ENCODE peak calls at places on chromosomes 4 and X, in four cellular contexts. One of them, this sample, is unnamed.

GRCh38 chr4:1164956-1165545 is 7.3 kb downstream of the SPON2 start:
- DNase-seq in GM12878: no peak
- DNase-seq in SK-N-SH: no peak
- DNase-seq in WTC11: no peak
- DNase-seq in this sample: no peak

GRCh38 chr4:119652978-119653377 is 24.4 kb upstream of the PDE5A start:
- DNase-seq in GM12878: no peak
- DNase-seq in SK-N-SH: no peak
- DNase-seq in WTC11: no peak
- DNase-seq in this sample: no peak

GRCh38 chrX:107894038-107894437 is 68.4 kb downstream of the MID2 start:
- DNase-seq in GM12878: peak
- DNase-seq in SK-N-SH: peak
- DNase-seq in WTC11: no peak
- DNase-seq in this sample: peak

GRCh38 chr4:86927843-86928395 is 6.9 kb upstream of the AFF1 start:
- DNase-seq in GM12878: no peak
- DNase-seq in SK-N-SH: no peak
- DNase-seq in WTC11: no peak
- DNase-seq in this sample: no peak

GRCh38 chrX:41336447-41336846 is 2.5 kb downstream of the DDX3X start:
- DNase-seq in GM12878: no peak
- DNase-seq in SK-N-SH: no peak
- DNase-seq in WTC11: no peak
- DNase-seq in this sample: no peak

GRCh38 chrX:15674514-15674898 is 9.9 kb upstream of the CLTRN start:
- DNase-seq in GM12878: peak
- DNase-seq in SK-N-SH: peak
- DNase-seq in WTC11: peak
- DNase-seq in this sample: peak

GRCh38 chr4:141580523-141580922 is 55.9 kb upstream of the IL15 start:
- DNase-seq in GM12878: no peak
- DNase-seq in SK-N-SH: no peak
- DNase-seq in WTC11: no peak
- DNase-seq in this sample: no peak

GRCh38 chr4:825969-826330 is at the start of gene CPLX1:
- DNase-seq in GM12878: no peak
- DNase-seq in SK-N-SH: peak
- DNase-seq in WTC11: peak
- DNase-seq in this sample: peak

GRCh38 chr4:149719806-149720205 is 95.8 kb downstream of the IQCM start:
- DNase-seq in GM12878: no peak
- DNase-seq in SK-N-SH: no peak
- DNase-seq in WTC11: no peak
- DNase-seq in this sample: no peak

GRCh38 chrX:27186671-27187070 is 276.5 kb downstream of the PPP4R3C start:
- DNase-seq in GM12878: peak
- DNase-seq in SK-N-SH: peak
- DNase-seq in WTC11: peak
- DNase-seq in this sample: peak

GRCh38 chrX:74924449-74925209 is 623 bp downstream of the NEXMIF start:
- DNase-seq in GM12878: no peak
- DNase-seq in SK-N-SH: peak
- DNase-seq in WTC11: peak
- DNase-seq in this sample: no peak

DNA sequence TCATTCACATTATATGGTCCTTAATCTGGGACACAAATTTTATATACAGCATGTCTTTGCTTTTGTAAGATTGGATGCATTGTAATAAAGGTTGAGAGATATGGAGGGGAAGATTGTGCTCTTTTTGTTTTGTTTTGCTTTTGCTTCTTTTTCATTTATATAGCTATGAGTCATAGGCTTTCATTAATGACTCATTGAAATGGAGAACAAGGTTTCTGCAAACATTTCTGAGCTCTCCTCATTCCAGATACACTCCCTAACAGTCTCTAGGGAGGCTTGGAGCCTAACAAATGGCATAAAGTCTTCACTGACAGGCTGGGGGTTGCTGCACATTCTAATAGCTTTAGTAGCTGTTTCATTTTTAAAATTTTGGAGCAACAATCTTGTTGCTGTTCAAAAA is 21.4 kb downstream of the PCDH18 start:
- DNase-seq in GM12878: no peak
- DNase-seq in SK-N-SH: no peak
- DNase-seq in WTC11: no peak
- DNase-seq in this sample: no peak
- TF ChIP-seq USF1 in GM12878: no peak
- TF ChIP-seq USF1 in SK-N-SH: no peak
- TF ChIP-seq USF1 in WTC11: no peak
- TF ChIP-seq USF1 in this sample: no peak

GRCh38 chr4:111326450-111326849 is 703.6 kb upstream of the PITX2 start:
- DNase-seq in GM12878: no peak
- DNase-seq in SK-N-SH: no peak
- DNase-seq in WTC11: no peak
- DNase-seq in this sample: no peak

GRCh38 chr4:111334356-111334755 is 711.5 kb upstream of the PITX2 start:
- DNase-seq in GM12878: no peak
- DNase-seq in SK-N-SH: no peak
- DNase-seq in WTC11: no peak
- DNase-seq in this sample: no peak

GRCh38 chr4:111330786-111331185 is 707.9 kb upstream of the PITX2 start:
- DNase-seq in GM12878: no peak
- DNase-seq in SK-N-SH: no peak
- DNase-seq in WTC11: no peak
- DNase-seq in this sample: no peak
- TF ChIP-seq USF1 in GM12878: no peak
- TF ChIP-seq USF1 in SK-N-SH: no peak
- TF ChIP-seq USF1 in WTC11: no peak
- TF ChIP-seq USF1 in this sample: no peak

GRCh38 chr4:95045429-95045828 is 287.7 kb downstream of the BMPR1B start:
- DNase-seq in GM12878: no peak
- DNase-seq in SK-N-SH: no peak
- DNase-seq in WTC11: no peak
- DNase-seq in this sample: no peak

GRCh38 chr4:95050980-95051688 is 293.4 kb downstream of the BMPR1B start:
- DNase-seq in GM12878: no peak
- DNase-seq in SK-N-SH: no peak
- DNase-seq in WTC11: peak
- DNase-seq in this sample: no peak

GRCh38 chr4:95049838-95050237 is 292.1 kb downstream of the BMPR1B start:
- DNase-seq in GM12878: no peak
- DNase-seq in SK-N-SH: no peak
- DNase-seq in WTC11: no peak
- DNase-seq in this sample: no peak

GRCh38 chr4:95051689-95052026 is 293.9 kb downstream of the BMPR1B start:
- DNase-seq in GM12878: no peak
- DNase-seq in SK-N-SH: no peak
- DNase-seq in WTC11: no peak
- DNase-seq in this sample: no peak

DNA sequence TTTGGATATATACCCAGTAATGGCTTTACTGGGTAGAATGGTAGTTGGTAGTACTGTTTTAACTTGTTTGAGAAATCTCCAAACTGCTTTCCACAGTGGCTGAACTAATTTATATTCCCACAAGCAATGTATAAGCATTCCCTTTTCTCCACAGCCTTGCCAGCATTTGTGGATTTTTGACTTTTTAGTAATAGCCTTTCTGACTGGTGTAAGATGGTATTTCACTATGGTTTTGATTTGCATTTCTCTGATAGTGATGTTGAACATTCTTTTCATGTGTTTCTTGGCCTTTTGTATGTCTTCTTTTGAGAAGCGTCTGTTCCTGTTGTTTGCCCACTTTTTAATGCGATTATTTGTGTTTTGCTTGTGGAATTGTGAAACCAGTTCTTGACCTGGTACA is 290.5 kb downstream of the BMPR1B start:
- DNase-seq in GM12878: no peak
- DNase-seq in SK-N-SH: no peak
- DNase-seq in WTC11: no peak
- DNase-seq in this sample: no peak
- TF ChIP-seq USF1 in GM12878: no peak
- TF ChIP-seq USF1 in SK-N-SH: no peak
- TF ChIP-seq USF1 in WTC11: no peak
- TF ChIP-seq USF1 in this sample: no peak

GRCh38 chr4:37884855-37885487 is 5.9 kb upstream of the TBC1D1 start:
- DNase-seq in GM12878: no peak
- DNase-seq in SK-N-SH: no peak
- DNase-seq in WTC11: no peak
- DNase-seq in this sample: no peak

GRCh38 chr4:37882665-37883296 is 8.1 kb upstream of the TBC1D1 start:
- DNase-seq in GM12878: no peak
- DNase-seq in SK-N-SH: no peak
- DNase-seq in WTC11: no peak
- DNase-seq in this sample: no peak

GRCh38 chr4:37873383-37873782 is 17.5 kb upstream of the TBC1D1 start:
- DNase-seq in GM12878: no peak
- DNase-seq in SK-N-SH: no peak
- DNase-seq in WTC11: no peak
- DNase-seq in this sample: no peak

GRCh38 chr4:37876156-37876555 is 14.7 kb upstream of the TBC1D1 start:
- DNase-seq in GM12878: no peak
- DNase-seq in SK-N-SH: no peak
- DNase-seq in WTC11: no peak
- DNase-seq in this sample: no peak

DNA sequence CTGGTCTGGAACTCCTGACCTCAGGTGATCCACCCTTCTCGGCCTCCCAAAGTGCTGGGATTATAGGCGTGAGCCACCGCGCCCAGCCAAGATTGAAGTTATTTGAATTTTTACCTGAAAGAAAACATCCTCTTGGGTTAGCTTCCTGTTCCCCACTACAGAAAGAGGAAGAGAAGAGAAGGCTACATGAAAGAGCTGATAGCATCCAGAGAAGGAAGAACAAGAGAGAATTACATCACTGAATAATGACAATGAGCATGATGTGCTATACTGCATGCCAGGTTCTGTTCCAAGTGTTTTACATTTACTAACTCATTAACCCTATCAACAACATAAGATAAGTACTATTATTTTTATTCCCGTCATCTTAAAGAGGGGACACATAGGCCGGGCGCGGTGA is 11.5 kb upstream of the TBC1D1 start:
- DNase-seq in GM12878: no peak
- DNase-seq in SK-N-SH: no peak
- DNase-seq in WTC11: no peak
- DNase-seq in this sample: no peak
- TF ChIP-seq USF1 in GM12878: no peak
- TF ChIP-seq USF1 in SK-N-SH: no peak
- TF ChIP-seq USF1 in WTC11: no peak
- TF ChIP-seq USF1 in this sample: no peak